ENCODE peak calls at places on chromosomes 2 and 18, in four cellular contexts. L is GM12878, B is H1, Y is K562. J is an unnamed sample.

GRCh38 chr2:119736021-119736420 is 23.7 kb upstream of the PTPN4 start:
- DNase-seq in L (no peak), B (no peak), Y (no peak), J (no peak)

GRCh38 chr2:45882707-45883106 is 231.2 kb downstream of the PRKCE start:
- DNase-seq in L (no peak), B (no peak), Y (no peak), J (no peak)

GRCh38 chr2:41061371-41061770 is 609.5 kb upstream of the SLC8A1 start:
- DNase-seq in L (no peak), B (no peak), Y (no peak), J (no peak)

GRCh38 chr2:179123272-179123662 is 73.3 kb upstream of the CCDC141 start:
- DNase-seq in L (no peak), B (no peak), Y (no peak), J (no peak)

GRCh38 chr2:240439698-240440151 is 4.3 kb downstream of the GPC1 start:
- DNase-seq in L (no peak), B (no peak), Y (no peak), J (no peak)

GRCh38 chr18:32918692-32919250 is 145.9 kb upstream of the KLHL14 start:
- DNase-seq in L (no peak), B (no peak), Y (no peak), J (no peak)

GRCh38 chr18:28086530-28087172 is 90.3 kb downstream of the CDH2 start:
- DNase-seq in L (no peak), B (no peak), Y (no peak), J (peak)

GRCh38 chr18:12154356-12154755 is 60.7 kb downstream of the ANKRD62 start:
- DNase-seq in L (no peak), B (no peak), Y (no peak), J (no peak)

GRCh38 chr2:100630473-100630977 is 67.7 kb downstream of the PDCL3 start:
- DNase-seq in L (no peak), B (no peak), Y (no peak), J (no peak)

GRCh38 chr18:685438-685837 is 27.0 kb downstream of the ENOSF1 start:
- DNase-seq in L (no peak), B (no peak), Y (peak), J (no peak)

GRCh38 chr2:75403991-75404428 is 156.7 kb downstream of the EVA1A start:
- DNase-seq in L (peak), B (peak), Y (peak), J (peak)

GRCh38 chr2:241559489-241560180 is 1.1 kb downstream of the BOK start:
- DNase-seq in L (no peak), B (no peak), Y (peak), J (peak)

GRCh38 chr2:112084689-112085381 is 29.8 kb downstream of the TMEM87B start:
- DNase-seq in L (no peak), B (no peak), Y (no peak), J (peak)

GRCh38 chr2:168180483-168180882 is 66.9 kb downstream of the STK39 start:
- DNase-seq in L (no peak), B (no peak), Y (no peak), J (peak)

GRCh38 chr2:218368621-218369153 is 12.0 kb downstream of the CATIP start:
- DNase-seq in L (no peak), B (no peak), Y (no peak), J (no peak)

GRCh38 chr2:101697794-101698418 is 399 bp downstream of the MAP4K4 start:
- DNase-seq in L (no peak), B (no peak), Y (peak), J (no peak)

GRCh38 chr2:205877501-205877900 is 195.2 kb downstream of the NRP2 start:
- DNase-seq in L (no peak), B (no peak), Y (no peak), J (no peak)

GRCh38 chr18:46336278-46337205 is 232.4 kb downstream of the HAUS1 start:
- DNase-seq in L (no peak), B (no peak), Y (no peak), J (no peak)

GRCh38 chr2:225806105-225806504 is 406.6 kb downstream of the NYAP2 start:
- DNase-seq in L (no peak), B (no peak), Y (no peak), J (no peak)

DNA sequence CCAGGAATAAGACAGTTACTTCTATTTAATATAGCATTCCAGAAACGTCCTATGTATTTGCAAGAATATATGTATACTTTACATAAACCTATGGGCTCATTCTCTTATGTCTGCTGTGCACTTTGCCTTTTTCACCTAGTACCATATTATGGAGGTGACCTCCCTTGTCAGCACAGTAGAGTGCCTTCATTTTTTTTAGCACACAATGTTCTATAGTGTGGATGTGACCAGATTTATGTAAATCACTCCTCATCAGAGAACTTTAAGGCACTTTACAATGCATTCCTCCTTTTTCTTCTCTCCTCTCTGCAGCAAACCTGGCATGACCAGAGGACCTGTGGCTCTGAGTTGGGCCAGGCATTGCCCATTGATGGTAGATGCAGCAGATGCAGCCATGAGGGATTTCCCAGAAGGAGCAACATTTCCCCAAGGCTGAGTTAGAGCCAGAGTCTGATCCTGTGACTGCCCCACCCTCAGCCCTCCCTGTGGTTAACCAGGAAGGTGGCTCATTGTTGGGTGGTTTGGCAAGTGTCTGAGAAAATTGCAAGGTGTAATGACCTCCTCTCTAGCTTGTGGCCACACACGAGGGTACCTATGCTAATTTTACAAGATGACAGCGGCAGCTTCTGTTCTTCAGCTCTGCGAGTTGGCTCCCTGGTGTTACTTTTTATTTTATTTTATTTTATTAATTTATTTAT is 76.5 kb upstream of the DLX2 start:
- DNase-seq in L (no peak), B (no peak), Y (no peak), J (no peak)
- TF ChIP-seq ATF2 in L (no peak), B (no peak), Y (no peak), J (no peak)

GRCh38 chr2:233422050-233422639 is 67.9 kb downstream of the DGKD start:
- DNase-seq in L (peak), B (no peak), Y (peak), J (no peak)
- TF ChIP-seq ATF3 in L (no peak), B (no peak), Y (no peak), J (no peak)

GRCh38 chr2:191009541-191010374 is 4.2 kb downstream of the STAT1 start:
- DNase-seq in L (no peak), B (no peak), Y (no peak), J (no peak)

GRCh38 chr2:191006297-191006696 is 7.7 kb downstream of the STAT1 start:
- DNase-seq in L (no peak), B (no peak), Y (no peak), J (no peak)

GRCh38 chr2:191010887-191011885 is 2.8 kb downstream of the STAT1 start:
- DNase-seq in L (no peak), B (no peak), Y (no peak), J (no peak)

GRCh38 chr2:191006997-191007604 is 6.9 kb downstream of the STAT1 start:
- DNase-seq in L (no peak), B (no peak), Y (no peak), J (no peak)

DNA sequence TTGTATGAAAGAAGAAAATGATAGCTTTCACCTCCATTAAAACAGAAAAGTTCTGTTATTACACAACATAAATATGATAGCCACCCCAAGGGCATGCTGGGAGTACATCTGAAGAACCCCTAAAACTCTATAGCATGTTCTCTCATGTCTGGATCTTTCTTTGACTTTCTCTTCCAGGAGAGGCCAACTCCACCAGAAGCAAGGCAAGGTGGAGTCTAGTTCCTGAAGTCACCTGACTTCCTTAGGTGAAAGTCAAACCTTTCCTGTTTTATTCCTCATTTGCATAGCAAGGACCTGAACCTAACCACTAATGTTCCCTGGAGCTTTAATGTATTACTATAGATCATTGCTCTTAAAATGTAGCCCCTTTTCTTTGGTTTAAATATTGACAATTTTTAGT is 5.7 kb downstream of the STAT1 start:
- DNase-seq in L (no peak), B (no peak), Y (no peak), J (no peak)
- TF ChIP-seq POLR2A in L (no peak), B (no peak), Y (no peak), J (no peak)

GRCh38 chr2:62447411-62447810 is 58.6 kb downstream of the TMEM17 start:
- DNase-seq in L (no peak), B (no peak), Y (no peak), J (no peak)
- TF ChIP-seq ATF2 in L (no peak), B (no peak), Y (no peak), J (no peak)

J was measured in HepG2.